ENCODE peak calls at places on chromosomes 12 and 14, in ten cellular contexts. V, B, T, Q, Z, D, R, O, K and H are unnamed samples.

GRCh38 chr12:96093543-96094196 is 58.3 kb upstream of the LTA4H start:
- DNase-seq in R (no peak), V (no peak), B (no peak), K (no peak), Q (no peak), O (no peak), Z (no peak), D (no peak), T (no peak), H (no peak)

GRCh38 chr14:44170554-44170953 is 336.5 kb downstream of the FSCB start:
- DNase-seq in R (no peak), D (no peak), V (no peak), K (no peak), Z (no peak), Q (no peak), T (no peak), O (no peak), B (no peak), H (no peak)

GRCh38 chr14:96145116-96145864 is 59.3 kb upstream of the BDKRB2 start:
- DNase-seq in O (no peak), R (no peak), Z (no peak), V (no peak), B (no peak), K (no peak), T (no peak), Q (peak), D (no peak), H (no peak)

GRCh38 chr14:95156765-95157194 is 549 bp downstream of the DICER1 start:
- DNase-seq in T (peak), K (peak), Z (peak), D (peak), R (peak), O (no peak), Q (peak), B (no peak), V (peak), H (peak)

GRCh38 chr12:44960856-44961255 is 84.7 kb upstream of the NELL2 start:
- DNase-seq in Q (no peak), V (no peak), Z (peak), K (no peak), R (no peak), D (no peak), T (no peak), B (no peak), O (no peak), H (no peak)

GRCh38 chr14:89178802-89179201 is 238.2 kb downstream of the FOXN3 start:
- DNase-seq in O (no peak), Q (peak), V (no peak), D (no peak), T (no peak), R (no peak), K (no peak), Z (no peak), B (no peak), H (no peak)

GRCh38 chr12:82608706-82609105 is 78.0 kb upstream of the TMTC2 start:
- DNase-seq in Z (no peak), V (no peak), O (no peak), B (no peak), T (no peak), D (peak), K (no peak), R (no peak), Q (peak), H (no peak)

GRCh38 chr12:131950182-131950913 is 606 bp downstream of the EP400 start:
- DNase-seq in Z (no peak), B (no peak), R (peak), D (peak), Q (no peak), K (peak), V (peak), O (no peak), T (no peak), H (no peak)

GRCh38 chr12:114799574-114800487 is 115.9 kb upstream of the TBX3 start:
- DNase-seq in K (no peak), Q (peak), R (peak), Z (peak), V (peak), B (no peak), D (no peak), T (peak), O (no peak), H (no peak)

GRCh38 chr12:105672576-105672975 is 342.1 kb downstream of the C12orf75 start:
- DNase-seq in D (no peak), Z (no peak), Q (no peak), K (no peak), B (no peak), T (peak), R (peak), V (peak), O (no peak), H (no peak)

GRCh38 chr12:130338794-130339601 is 1.3 kb downstream of the PIWIL1 start:
- DNase-seq in T (no peak), B (no peak), Q (no peak), V (no peak), D (no peak), O (no peak), K (no peak), Z (no peak), R (no peak), H (no peak)

GRCh38 chr14:88798161-88798560 is 5.4 kb upstream of the EML5 start:
- DNase-seq in T (no peak), Z (no peak), D (no peak), K (no peak), Q (no peak), B (no peak), R (no peak), O (no peak), V (no peak), H (no peak)

GRCh38 chr12:24776856-24777255 is 172.0 kb downstream of the BCAT1 start:
- DNase-seq in D (no peak), V (no peak), O (no peak), R (no peak), Q (no peak), B (no peak), T (no peak), K (no peak), Z (no peak), H (no peak)

GRCh38 chr12:24777359-24777758 is 171.5 kb downstream of the BCAT1 start:
- DNase-seq in R (no peak), Q (no peak), B (no peak), Z (no peak), O (no peak), T (no peak), V (no peak), K (no peak), D (no peak), H (no peak)

GRCh38 chr12:24778486-24779304 is 170.2 kb downstream of the BCAT1 start:
- DNase-seq in T (no peak), R (no peak), D (peak), O (no peak), B (peak), Z (peak), V (no peak), K (no peak), Q (peak), H (no peak)

DNA sequence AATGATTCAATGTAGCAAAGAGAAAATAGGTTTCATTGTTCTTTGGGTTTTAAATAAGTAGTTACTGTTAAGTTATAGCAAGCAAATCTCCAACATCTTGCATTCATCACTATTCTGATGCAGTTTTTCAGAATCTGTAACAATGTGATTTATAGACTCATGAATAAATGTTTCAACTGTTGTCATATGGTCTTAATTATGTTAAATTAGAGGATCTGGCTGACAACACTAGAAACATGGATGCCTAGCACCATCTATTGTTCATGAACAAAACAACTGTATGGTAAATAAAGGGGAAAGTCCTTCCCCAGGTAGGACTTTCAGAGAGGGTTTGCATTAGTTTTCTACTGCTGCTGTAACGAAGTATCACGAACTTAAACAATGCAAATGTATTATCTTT is 167.9 kb downstream of the BCAT1 start:
- DNase-seq in Z (no peak), D (peak), K (no peak), R (no peak), Q (peak), T (no peak), V (no peak), O (no peak), B (no peak), H (no peak)
- TF ChIP-seq CTCF in Z (peak), D (peak), K (no peak), R (no peak), Q (peak), T (no peak), V (no peak), O (no peak), B (no peak), H (no peak)

GRCh38 chr12:100919116-100919515 is 124.5 kb downstream of the ANO4 start:
- DNase-seq in D (peak), Z (no peak), O (no peak), B (no peak), K (no peak), T (no peak), Q (peak), V (no peak), R (no peak), H (no peak)
- H3K27ac ChIP-seq in D (no peak), Z (no peak), O (no peak), B (no peak), K (no peak), T (no peak), Q (no peak), V (no peak), R (no peak), H (no peak)

GRCh38 chr14:80109055-80109454 is 102.2 kb downstream of the DIO2 start:
- DNase-seq in O (no peak), R (no peak), T (no peak), Z (no peak), V (no peak), B (no peak), Q (no peak), K (no peak), D (no peak), H (no peak)
- TF ChIP-seq CTCF in O (no peak), R (no peak), T (no peak), Z (no peak), V (no peak), B (no peak), Q (no peak), K (no peak), D (no peak), H (no peak)

GRCh38 chr12:121295123-121295745 is 1.3 kb downstream of the CAMKK2 start:
- DNase-seq in O (no peak), T (no peak), R (no peak), V (no peak), Q (no peak), K (peak), B (no peak), D (no peak), Z (peak), H (peak)
- H3K27ac ChIP-seq in O (peak), T (peak), R (no peak), V (peak), Q (no peak), K (peak), B (peak), D (no peak), Z (peak), H (peak)

GRCh38 chr12:125203145-125203765 is 138.0 kb downstream of the AACS start:
- DNase-seq in O (no peak), T (no peak), K (no peak), V (no peak), R (no peak), D (no peak), Q (no peak), Z (no peak), B (no peak), H (no peak)
- TF ChIP-seq CTCF in O (no peak), T (no peak), K (peak), V (peak), R (peak), D (peak), Q (peak), Z (peak), B (peak), H (no peak)

GRCh38 chr12:21600196-21600595 is 4.5 kb downstream of the GYS2 start:
- DNase-seq in B (no peak), D (no peak), T (no peak), K (no peak), V (no peak), R (no peak), O (no peak), Z (no peak), Q (no peak), H (no peak)
- H3K27ac ChIP-seq in B (no peak), D (no peak), T (no peak), K (no peak), V (no peak), R (no peak), O (no peak), Z (no peak), Q (no peak), H (no peak)

DNA sequence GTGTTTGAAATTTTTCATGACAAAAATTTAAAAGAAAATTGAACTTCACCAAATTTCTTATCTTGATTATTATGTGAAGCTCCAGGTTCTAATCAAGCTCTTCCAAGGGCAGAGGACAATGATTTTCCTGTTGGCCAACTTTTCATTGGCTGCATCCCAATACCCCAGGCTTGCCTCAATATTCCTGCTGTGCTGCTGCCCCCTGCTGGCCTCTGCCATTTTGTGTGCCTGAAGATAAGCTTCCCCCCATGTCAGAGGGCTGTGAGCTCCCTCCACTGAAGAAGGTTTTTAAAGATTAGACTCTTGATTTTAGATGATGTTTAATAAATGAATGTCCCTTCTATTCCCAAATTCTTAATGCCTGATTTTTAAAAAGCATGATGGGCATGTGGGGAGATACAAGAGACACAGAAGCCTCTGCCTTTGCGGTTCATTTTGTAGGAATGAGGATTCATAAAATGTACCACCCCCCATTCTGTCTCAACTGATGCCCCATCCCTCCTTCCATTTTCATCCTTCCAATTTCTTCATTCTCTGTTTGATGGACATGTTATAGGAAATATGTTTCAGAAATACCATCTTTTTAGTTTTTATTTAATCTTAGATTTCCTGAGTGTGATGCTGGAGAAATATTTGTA is 76.7 kb upstream of the RGS6 start:
- DNase-seq in B (peak), R (peak), D (peak), Z (peak), K (peak), Q (peak), V (peak), T (peak), O (no peak), H (no peak)
- TF ChIP-seq CTCF in B (peak), R (peak), D (peak), Z (peak), K (peak), Q (peak), V (peak), T (peak), O (peak), H (peak)